ENCODE peak calls at places on chromosomes 1 and 21, in four cellular contexts. I is aorta, K is pancreas, M is IMR-90. Q is an unnamed sample.
A peak's percentile ranks its signal among the peaks of the same experiment; 100 is the strongest.

GRCh38 chr21:45644041-45644906 is 749 bp downstream of the PCBP3 start:
- DNase-seq in I (no peak), K (no peak), M (no peak), Q (no peak)

GRCh38 chr1:39657923-39658485 is 13.9 kb downstream of the NT5C1A start:
- DNase-seq in I (peak; percentile 90), K (peak; percentile 84), M (peak; percentile 57), Q (no peak)

GRCh38 chr1:1122981-1123480 is 7.1 kb upstream of the C1orf159 start:
- DNase-seq in I (no peak), K (peak; percentile 14), M (no peak), Q (no peak)

GRCh38 chr1:41678141-41678878 is 193.8 kb upstream of the EDN2 start:
- DNase-seq in I (no peak), K (no peak), M (peak; percentile 86), Q (no peak)

GRCh38 chr1:33762962-33763361 is 100.9 kb upstream of the HMGB4 start:
- DNase-seq in I (no peak), K (no peak), M (no peak), Q (no peak)

GRCh38 chr1:31752952-31753351 is 11.2 kb downstream of the ADGRB2 start:
- DNase-seq in I (no peak), K (no peak), M (no peak), Q (no peak)

GRCh38 chr1:39488012-39488545 is 3.4 kb upstream of the BMP8A start:
- DNase-seq in I (peak; percentile 16), K (no peak), M (no peak), Q (no peak)

GRCh38 chr21:29074783-29075182 is 1.3 kb upstream of the CCT8 start:
- DNase-seq in I (no peak), K (no peak), M (no peak), Q (no peak)

GRCh38 chr1:69121708-69122107 is 446.0 kb upstream of the LRRC7 start:
- DNase-seq in I (no peak), K (no peak), M (no peak), Q (no peak)

DNA sequence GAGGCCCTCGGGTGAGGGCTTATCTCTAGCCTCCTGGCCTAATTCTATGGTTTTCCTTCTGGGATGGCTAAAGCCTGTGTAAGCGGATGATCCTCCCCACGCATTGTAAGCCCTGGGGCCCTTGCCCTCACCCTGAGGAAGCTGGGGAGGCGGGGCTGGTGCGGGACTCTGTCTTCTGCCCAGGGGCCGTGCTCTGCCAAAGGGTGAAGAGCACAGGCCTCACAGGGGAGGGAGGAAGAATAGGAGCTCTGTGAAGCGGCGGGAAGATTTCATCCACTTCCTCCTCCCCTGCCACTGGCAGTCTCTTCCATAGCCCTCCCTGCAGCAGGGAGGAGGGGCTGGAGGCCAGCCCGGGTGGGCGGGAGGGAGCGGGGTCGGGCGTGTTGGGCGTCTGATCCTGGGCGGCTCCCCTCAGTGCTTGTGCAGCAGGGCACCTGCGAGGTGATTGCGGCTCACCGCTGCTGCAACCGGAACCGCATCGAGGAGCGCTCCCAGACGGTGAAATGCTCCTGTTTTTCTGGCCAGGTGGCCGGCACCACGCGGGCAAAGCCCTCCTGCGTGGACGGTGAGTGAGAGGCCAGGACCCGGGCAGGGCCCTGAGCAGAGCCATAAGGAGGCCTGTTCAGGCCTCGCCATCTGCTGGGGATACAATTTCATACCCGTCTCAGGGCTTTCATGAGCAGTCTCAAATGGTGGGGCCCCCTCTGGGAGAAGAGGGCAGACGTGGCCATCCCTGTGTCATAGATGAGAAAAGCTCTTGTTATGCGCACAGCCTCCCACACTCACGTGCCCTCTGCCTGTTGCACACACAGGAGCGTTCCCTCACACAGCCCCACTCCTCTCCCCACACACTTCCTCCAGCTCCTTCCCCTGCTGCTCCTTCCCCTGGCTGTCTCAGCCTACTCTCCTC is 7.7 kb upstream of the PPM1J start:
- DNase-seq in I (no peak), K (no peak), M (peak; percentile 77), Q (peak; percentile 85)
- H3K4me3 ChIP-seq in I (no peak overlapping the region), K (no peak overlapping the region), M (no peak overlapping the region), Q (peak overlapping the region; percentile 23)

GRCh38 chr21:15826147-15826780 is 96.5 kb downstream of the USP25 start:
- DNase-seq in I (no peak), K (no peak), M (peak; percentile 54), Q (no peak)
- H3K27ac ChIP-seq in I (no peak overlapping the region), K (no peak overlapping the region), M (no peak overlapping the region), Q (no peak overlapping the region)

GRCh38 chr1:18948048-18948912 is 8.2 kb downstream of the IFFO2 start:
- DNase-seq in I (peak; percentile 82), K (peak; percentile 9), M (no peak), Q (no peak)
- H3K4me1 ChIP-seq in I (no peaks in the 10 kb centered on the region), K (peaks cover 77% of the 10 kb centered on the region), M (peaks cover 54% of the 10 kb centered on the region), Q (peaks cover 93% of the 10 kb centered on the region)

GRCh38 chr1:20730690-20731056 is 1.8 kb downstream of the SH2D5 start:
- DNase-seq in I (peak; percentile 64), K (no peak), M (no peak), Q (peak; percentile 83)
- H3K4me3 ChIP-seq in I (no peak overlapping the region), K (no peak overlapping the region), M (no peak overlapping the region), Q (no peak overlapping the region)

DNA sequence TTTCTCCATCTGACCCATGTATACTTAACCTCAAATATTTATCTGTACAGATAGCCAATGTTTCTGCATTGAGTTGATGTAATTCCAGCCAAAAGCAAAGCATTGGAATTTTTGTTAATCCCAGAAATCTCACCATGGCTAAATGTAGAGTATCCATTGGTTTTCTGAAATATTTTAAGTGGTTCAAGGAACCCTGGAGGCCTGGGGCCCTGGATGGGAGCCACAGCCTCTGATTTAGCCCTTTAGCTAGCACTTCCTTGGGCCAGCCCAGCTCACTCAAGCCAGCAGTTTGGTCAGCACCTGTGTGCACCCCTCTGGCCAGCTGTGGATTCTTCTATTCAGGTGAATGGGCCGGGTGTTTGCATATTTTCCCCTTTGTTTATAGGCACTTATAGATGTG is 18.8 kb upstream of the EPS8L3 start:
- DNase-seq in I (peak; percentile 57), K (no peak), M (peak; percentile 59), Q (no peak)
- H3K27ac ChIP-seq in I (peak overlapping the region; percentile 60), K (no peak overlapping the region), M (peak overlapping the region; percentile 38), Q (peak overlapping the region; percentile 60)

GRCh38 chr1:23691499-23692307 is at the start of gene RPL11:
- DNase-seq in I (peak; percentile 96), K (peak; percentile 92), M (peak; percentile 97), Q (peak; percentile 94)
- H3K4me1 ChIP-seq in I (no peaks in the 10 kb centered on the region), K (peaks cover 34% of the 10 kb centered on the region), M (peaks cover 10% of the 10 kb centered on the region), Q (peaks cover 44% of the 10 kb centered on the region)

GRCh38 chr1:9127395-9128160 is 1.3 kb downstream of the GPR157 start:
- DNase-seq in I (peak; percentile 40), K (peak; percentile 28), M (no peak), Q (no peak)
- H3K4me3 ChIP-seq in I (peak overlapping the region; percentile 1), K (peak overlapping the region; percentile 66), M (peak overlapping the region; percentile 85), Q (peak overlapping the region; percentile 74)

GRCh38 chr1:248828845-248829244 is 3.1 kb upstream of the SH3BP5L start:
- DNase-seq in I (no peak), K (no peak), M (peak; percentile 93), Q (no peak)
- H3K27ac ChIP-seq in I (no peak overlapping the region), K (no peak overlapping the region), M (no peak overlapping the region), Q (no peak overlapping the region)

GRCh38 chr1:2585318-2586092 is 1.1 kb upstream of the PRXL2B start:
- DNase-seq in I (peak; percentile 83), K (peak; percentile 63), M (peak; percentile 24), Q (no peak)
- H3K4me1 ChIP-seq in I (no peaks in the 10 kb centered on the region), K (peaks cover 17% of the 10 kb centered on the region), M (peaks cover 14% of the 10 kb centered on the region), Q (peaks cover 37% of the 10 kb centered on the region)

Q was measured in vagina.